ENCODE peak calls at places on chromosome 22, in six cellular contexts. K is NAMALWA, P is H9, O is germinal center, D is midbrain, V is globus pallidus. G is an unnamed sample.

GRCh38 chr22:22520667-22521602 is 865 bp upstream of the ZNF280A start:
- DNase-seq in K (no peak), P (no peak), O (no peak), D (no peak), V (no peak), G (no peak)

GRCh38 chr22:25049770-25050169 is 97.3 kb downstream of the KIAA1671 start:
- DNase-seq in K (no peak), P (no peak), O (no peak), D (no peak), V (no peak), G (no peak)

GRCh38 chr22:26619510-26619909 is 1.7 kb upstream of the CRYBB1 start:
- DNase-seq in K (no peak), P (no peak), O (no peak), D (no peak), V (no peak), G (no peak)

GRCh38 chr22:24424001-24424900 is 3.1 kb upstream of the ADORA2A start:
- DNase-seq in K (peak), P (no peak), O (no peak), D (no peak), V (no peak), G (peak)

GRCh38 chr22:32880906-32881596 is 79.5 kb downstream of the TIMP3 start:
- DNase-seq in K (no peak), P (no peak), O (no peak), D (no peak), V (no peak), G (peak)

GRCh38 chr22:30763815-30764686 is 69.4 kb downstream of the OSBP2 start:
- DNase-seq in K (peak), P (peak), O (peak), D (peak), V (peak), G (peak)

GRCh38 chr22:36411589-36412258 is 24.0 kb upstream of the MYH9 start:
- DNase-seq in K (peak), P (no peak), O (no peak), D (no peak), V (no peak), G (no peak)

GRCh38 chr22:44023404-44024287 is 456 bp upstream of the PARVB start:
- DNase-seq in K (peak), P (peak), O (peak), D (no peak), V (no peak), G (peak)

GRCh38 chr22:32317524-32317923 is 40.1 kb upstream of the RFPL3 start:
- DNase-seq in K (no peak), P (no peak), O (no peak), D (no peak), V (no peak), G (no peak)

GRCh38 chr22:38504731-38505594 is 1.1 kb downstream of the DDX17 start:
- DNase-seq in K (peak), P (no peak), O (peak), D (no peak), V (no peak), G (peak)

GRCh38 chr22:27597703-27598444 is 203.7 kb downstream of the MN1 start:
- DNase-seq in K (peak), P (no peak), O (no peak), D (no peak), V (no peak), G (peak)

GRCh38 chr22:27752771-27753170 is 48.8 kb downstream of the MN1 start:
- DNase-seq in K (no peak), P (no peak), O (no peak), D (no peak), V (no peak), G (no peak)